ENCODE peak calls at places on chromosome 2, in five cellular contexts. X, K, M, E and D are unnamed samples.

GRCh38 chr2:58875462-58875861 is 634.3 kb upstream of the FANCL start:
- DNase-seq in K (no peak), X (no peak), M (no peak), E (no peak), D (no peak)

GRCh38 chr2:27185331-27186026 is 26.4 kb upstream of the ATRAID start:
- DNase-seq in K (no peak), X (peak), E (no peak), M (no peak), D (no peak)

GRCh38 chr2:46793423-46794416 is 121.9 kb downstream of the MCFD2 start:
- DNase-seq in E (no peak), X (no peak), K (no peak), M (no peak), D (no peak)

GRCh38 chr2:196278491-196278911 is 107.1 kb upstream of the STK17B start:
- DNase-seq in X (peak), M (peak), E (no peak), K (no peak), D (no peak)

GRCh38 chr2:61816480-61817355 is 37.1 kb downstream of the FAM161A start:
- DNase-seq in M (no peak), E (no peak), X (no peak), K (no peak), D (no peak)

GRCh38 chr2:108444941-108445840 is 3.8 kb upstream of the GCC2 start:
- DNase-seq in K (peak), M (peak), X (peak), E (peak), D (no peak)

GRCh38 chr2:28488858-28489575 is 6.8 kb upstream of the PLB1 start:
- DNase-seq in E (no peak), K (no peak), X (no peak), M (peak), D (no peak)

GRCh38 chr2:151357359-151357758 is at the start of gene TNFAIP6:
- DNase-seq in E (peak), K (peak), M (peak), X (peak), D (no peak)

GRCh38 chr2:47214990-47215389 is 59.9 kb upstream of the STPG4 start:
- DNase-seq in E (no peak), X (no peak), K (no peak), M (no peak), D (no peak)

GRCh38 chr2:99337931-99338580 is 867 bp downstream of the EIF5B start:
- DNase-seq in E (peak), X (peak), M (peak), K (no peak), D (peak)

GRCh38 chr2:28534817-28535216 is 39.0 kb downstream of the PLB1 start:
- DNase-seq in X (no peak), E (no peak), M (no peak), K (no peak), D (no peak)

GRCh38 chr2:202261531-202261930 is 4.0 kb upstream of the NOP58 start:
- DNase-seq in M (peak), K (no peak), E (peak), X (peak), D (no peak)

GRCh38 chr2:235028646-235029045 is 76.8 kb downstream of the SH3BP4 start:
- DNase-seq in K (no peak), X (no peak), M (no peak), E (no peak), D (no peak)
- TF ChIP-seq CTCF in K (no peak), X (no peak), M (no peak), E (no peak), D (no peak)

GRCh38 chr2:13581471-13581870 is 864.7 kb downstream of the TRIB2 start:
- DNase-seq in X (no peak), M (no peak), K (no peak), E (no peak), D (no peak)
- TF ChIP-seq CTCF in X (no peak), M (peak), K (no peak), E (no peak), D (no peak)

GRCh38 chr2:127051116-127051779 is 55.7 kb downstream of the BIN1 start:
- DNase-seq in E (no peak), K (no peak), X (no peak), M (no peak), D (peak)
- TF ChIP-seq CTCF in E (peak), K (peak), X (no peak), M (no peak), D (no peak)

GRCh38 chr2:43239981-43240761 is 13.8 kb upstream of the ZFP36L2 start:
- DNase-seq in X (no peak), K (no peak), E (no peak), M (no peak), D (peak)
- TF ChIP-seq CTCF in X (no peak), K (peak), E (no peak), M (no peak), D (peak)